ENCODE peak calls at places on chromosomes 12 and 14, in eight cellular contexts. One of them, this sample, is unnamed.

GRCh38 chr12:3218846-3219632 is 141.9 kb downstream of the TSPAN9 start:
- DNase-seq in suprapubic skin: no peak
- DNase-seq in K562: no peak
- DNase-seq in HCT116: no peak
- DNase-seq in GM12891: no peak
- DNase-seq in Panc1: no peak
- DNase-seq in prostate gland: no peak
- DNase-seq in SK-N-SH: no peak
- DNase-seq in this sample: no peak

GRCh38 chr14:99590746-99591555 is 13.1 kb downstream of the CCDC85C start:
- DNase-seq in Panc1: no peak
- DNase-seq in HCT116: no peak
- DNase-seq in prostate gland: no peak
- DNase-seq in suprapubic skin: no peak
- DNase-seq in SK-N-SH: peak
- DNase-seq in K562: no peak
- DNase-seq in GM12891: no peak
- DNase-seq in this sample: no peak

GRCh38 chr12:100826323-100826722 is 31.7 kb downstream of the ANO4 start:
- DNase-seq in suprapubic skin: no peak
- DNase-seq in SK-N-SH: no peak
- DNase-seq in K562: peak
- DNase-seq in prostate gland: peak
- DNase-seq in GM12891: no peak
- DNase-seq in HCT116: peak
- DNase-seq in Panc1: no peak
- DNase-seq in this sample: no peak

GRCh38 chr12:52683575-52684300 is 3.5 kb upstream of the KRT1 start:
- DNase-seq in K562: no peak
- DNase-seq in Panc1: no peak
- DNase-seq in suprapubic skin: no peak
- DNase-seq in SK-N-SH: no peak
- DNase-seq in prostate gland: no peak
- DNase-seq in GM12891: no peak
- DNase-seq in HCT116: no peak
- DNase-seq in this sample: no peak

GRCh38 chr12:6263931-6264330 is 46.6 kb upstream of the PLEKHG6 start:
- DNase-seq in Panc1: no peak
- DNase-seq in prostate gland: no peak
- DNase-seq in SK-N-SH: peak
- DNase-seq in suprapubic skin: no peak
- DNase-seq in HCT116: no peak
- DNase-seq in GM12891: no peak
- DNase-seq in K562: peak
- DNase-seq in this sample: no peak

GRCh38 chr12:104694711-104695110 is 238.0 kb downstream of the CHST11 start:
- DNase-seq in prostate gland: no peak
- DNase-seq in suprapubic skin: no peak
- DNase-seq in HCT116: no peak
- DNase-seq in Panc1: no peak
- DNase-seq in SK-N-SH: no peak
- DNase-seq in K562: no peak
- DNase-seq in GM12891: no peak
- DNase-seq in this sample: no peak

GRCh38 chr12:21169878-21170472 is 39.0 kb downstream of the SLCO1B1 start:
- DNase-seq in SK-N-SH: peak
- DNase-seq in GM12891: no peak
- DNase-seq in HCT116: peak
- DNase-seq in prostate gland: peak
- DNase-seq in Panc1: peak
- DNase-seq in K562: peak
- DNase-seq in suprapubic skin: no peak
- DNase-seq in this sample: no peak

GRCh38 chr14:66401447-66402095 is 84.6 kb upstream of the CCDC196 start:
- DNase-seq in prostate gland: no peak
- DNase-seq in HCT116: no peak
- DNase-seq in suprapubic skin: no peak
- DNase-seq in Panc1: no peak
- DNase-seq in GM12891: no peak
- DNase-seq in K562: no peak
- DNase-seq in SK-N-SH: peak
- DNase-seq in this sample: no peak

GRCh38 chr12:72057330-72057911 is 118.8 kb downstream of the TPH2 start:
- DNase-seq in SK-N-SH: no peak
- DNase-seq in Panc1: no peak
- DNase-seq in GM12891: no peak
- DNase-seq in K562: no peak
- DNase-seq in HCT116: no peak
- DNase-seq in suprapubic skin: no peak
- DNase-seq in prostate gland: no peak
- DNase-seq in this sample: no peak

GRCh38 chr14:35159742-35160409 is 37.5 kb downstream of the PRORP start:
- DNase-seq in Panc1: peak
- DNase-seq in GM12891: no peak
- DNase-seq in suprapubic skin: no peak
- DNase-seq in prostate gland: no peak
- DNase-seq in SK-N-SH: no peak
- DNase-seq in K562: no peak
- DNase-seq in HCT116: peak
- DNase-seq in this sample: no peak
- TF ChIP-seq POLR2AphosphoS5 in Panc1: peak
- TF ChIP-seq POLR2AphosphoS5 in GM12891: no peak
- TF ChIP-seq POLR2AphosphoS5 in suprapubic skin: no peak
- TF ChIP-seq POLR2AphosphoS5 in prostate gland: no peak
- TF ChIP-seq POLR2AphosphoS5 in SK-N-SH: peak
- TF ChIP-seq POLR2AphosphoS5 in K562: no peak
- TF ChIP-seq POLR2AphosphoS5 in HCT116: peak
- TF ChIP-seq POLR2AphosphoS5 in this sample: peak

DNA sequence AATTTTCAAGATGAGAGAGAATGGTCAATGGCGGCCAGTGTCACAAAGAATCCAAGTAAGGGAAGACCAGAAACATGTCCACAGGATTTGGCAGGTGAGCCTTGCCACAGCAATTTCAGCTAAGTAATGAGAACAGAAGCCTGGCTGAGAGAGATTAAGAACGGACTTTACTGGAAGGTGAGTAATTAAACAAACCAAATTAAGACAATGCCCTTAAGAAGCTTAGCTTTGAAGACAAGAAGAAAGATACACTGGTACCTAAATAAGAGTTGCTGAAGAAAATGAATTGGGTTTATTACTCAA is 145.4 kb upstream of the PLEKHG7 start:
- DNase-seq in SK-N-SH: no peak
- DNase-seq in suprapubic skin: no peak
- DNase-seq in prostate gland: no peak
- DNase-seq in GM12891: no peak
- DNase-seq in Panc1: no peak
- DNase-seq in K562: no peak
- DNase-seq in HCT116: no peak
- DNase-seq in this sample: no peak
- TF ChIP-seq POLR2AphosphoS5 in SK-N-SH: no peak
- TF ChIP-seq POLR2AphosphoS5 in suprapubic skin: no peak
- TF ChIP-seq POLR2AphosphoS5 in prostate gland: no peak
- TF ChIP-seq POLR2AphosphoS5 in GM12891: no peak
- TF ChIP-seq POLR2AphosphoS5 in Panc1: no peak
- TF ChIP-seq POLR2AphosphoS5 in K562: no peak
- TF ChIP-seq POLR2AphosphoS5 in HCT116: no peak
- TF ChIP-seq POLR2AphosphoS5 in this sample: no peak

GRCh38 chr14:74904623-74905503 is 18.2 kb downstream of the RPS6KL1 start:
- DNase-seq in SK-N-SH: no peak
- DNase-seq in prostate gland: no peak
- DNase-seq in HCT116: no peak
- DNase-seq in suprapubic skin: no peak
- DNase-seq in K562: no peak
- DNase-seq in GM12891: no peak
- DNase-seq in Panc1: no peak
- DNase-seq in this sample: no peak
- TF ChIP-seq POLR2AphosphoS5 in SK-N-SH: no peak
- TF ChIP-seq POLR2AphosphoS5 in prostate gland: no peak
- TF ChIP-seq POLR2AphosphoS5 in HCT116: no peak
- TF ChIP-seq POLR2AphosphoS5 in suprapubic skin: no peak
- TF ChIP-seq POLR2AphosphoS5 in K562: no peak
- TF ChIP-seq POLR2AphosphoS5 in GM12891: no peak
- TF ChIP-seq POLR2AphosphoS5 in Panc1: no peak
- TF ChIP-seq POLR2AphosphoS5 in this sample: no peak

DNA sequence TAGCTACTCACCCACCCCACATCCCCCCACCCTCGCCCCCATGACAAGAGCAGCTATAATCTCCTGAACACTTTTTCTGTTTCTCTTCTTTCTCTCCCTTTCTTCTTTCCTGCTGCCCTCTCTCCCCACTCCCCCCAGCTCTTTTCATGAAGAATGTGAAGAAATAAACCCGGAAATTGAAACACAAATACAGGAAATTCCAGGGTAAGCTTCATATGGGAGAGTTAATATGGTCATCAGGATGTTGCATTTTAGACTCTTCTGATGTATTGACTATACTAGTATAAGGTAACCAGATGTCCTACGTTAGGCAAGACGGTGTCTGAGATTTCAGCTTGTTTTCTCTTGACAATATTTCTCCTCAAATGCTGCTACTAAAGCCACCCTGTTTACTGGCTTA is 41.6 kb upstream of the LRIG3 start:
- DNase-seq in K562: no peak
- DNase-seq in HCT116: no peak
- DNase-seq in Panc1: no peak
- DNase-seq in suprapubic skin: no peak
- DNase-seq in prostate gland: no peak
- DNase-seq in SK-N-SH: no peak
- DNase-seq in GM12891: no peak
- DNase-seq in this sample: no peak
- TF ChIP-seq POLR2AphosphoS5 in K562: no peak
- TF ChIP-seq POLR2AphosphoS5 in HCT116: no peak
- TF ChIP-seq POLR2AphosphoS5 in Panc1: no peak
- TF ChIP-seq POLR2AphosphoS5 in suprapubic skin: no peak
- TF ChIP-seq POLR2AphosphoS5 in prostate gland: no peak
- TF ChIP-seq POLR2AphosphoS5 in SK-N-SH: no peak
- TF ChIP-seq POLR2AphosphoS5 in GM12891: no peak
- TF ChIP-seq POLR2AphosphoS5 in this sample: no peak

DNA sequence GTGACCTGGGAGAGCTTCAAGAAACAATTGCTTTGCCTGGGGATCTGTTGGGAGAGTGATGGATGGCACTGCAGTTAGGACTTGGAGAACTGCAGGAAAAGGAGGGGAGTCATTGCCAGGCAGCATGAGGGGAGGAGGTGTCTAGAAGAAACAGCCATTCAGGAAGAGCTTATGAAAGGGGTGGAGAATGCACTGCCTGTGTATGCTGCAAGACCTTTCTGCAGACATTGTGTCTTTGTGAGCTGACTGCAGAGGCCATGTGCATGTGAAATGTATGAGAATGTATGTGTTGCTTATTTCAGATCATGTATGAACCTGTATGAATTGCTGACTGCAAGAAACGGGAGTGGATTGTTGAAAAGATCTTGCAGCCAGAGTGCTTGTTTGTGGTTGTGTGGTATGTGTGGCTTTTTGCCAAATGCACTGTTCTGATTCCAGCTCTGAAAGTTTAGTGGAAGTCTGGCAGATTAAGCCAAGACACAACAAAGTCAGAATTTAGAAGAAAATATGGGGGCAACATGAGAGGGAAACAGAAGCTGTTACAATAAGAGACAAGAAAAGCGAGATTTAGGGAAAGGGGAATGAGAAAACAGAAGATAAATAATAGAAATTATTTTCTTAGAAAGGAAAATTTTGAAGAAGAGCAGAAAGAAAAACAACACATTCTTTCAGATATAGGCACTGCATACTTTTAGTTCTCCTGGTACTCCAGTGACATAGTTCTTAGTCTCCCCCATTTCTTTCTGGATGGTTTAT is 9.8 kb upstream of the RIMKLB start:
- DNase-seq in SK-N-SH: peak
- DNase-seq in HCT116: peak
- DNase-seq in K562: no peak
- DNase-seq in GM12891: no peak
- DNase-seq in suprapubic skin: no peak
- DNase-seq in Panc1: no peak
- DNase-seq in prostate gland: peak
- DNase-seq in this sample: no peak
- TF ChIP-seq POLR2AphosphoS5 in SK-N-SH: peak
- TF ChIP-seq POLR2AphosphoS5 in HCT116: no peak
- TF ChIP-seq POLR2AphosphoS5 in K562: no peak
- TF ChIP-seq POLR2AphosphoS5 in GM12891: no peak
- TF ChIP-seq POLR2AphosphoS5 in suprapubic skin: no peak
- TF ChIP-seq POLR2AphosphoS5 in Panc1: no peak
- TF ChIP-seq POLR2AphosphoS5 in prostate gland: peak
- TF ChIP-seq POLR2AphosphoS5 in this sample: no peak

This sample was measured in vagina.